ENCODE peak calls at places on chromosomes 13 and 19, in nine cellular contexts. N, B, L, R, W, Q, Y, Z and P are unnamed samples.
A peak's percentile ranks its signal among the peaks of the same experiment; 100 is the strongest.

GRCh38 chr19:23439623-23440022 is 44.4 kb upstream of the ZNF91 start:
- DNase-seq in Z (no peak), R (no peak), Y (no peak), N (no peak), W (no peak), L (no peak), B (peak; percentile 38), Q (no peak), P (no peak)

GRCh38 chr19:18440936-18441803 is 3.2 kb upstream of the ISYNA1 start:
- DNase-seq in R (no peak), B (no peak), Q (no peak), W (no peak), Z (no peak), L (no peak), N (no peak), Y (no peak), P (no peak)

GRCh38 chr13:59201836-59202235 is 961.9 kb downstream of the DIAPH3 start:
- DNase-seq in Q (no peak), N (no peak), W (no peak), Z (no peak), B (no peak), L (no peak), R (no peak), Y (no peak), P (no peak)

GRCh38 chr13:42539670-42540069 is 34.3 kb upstream of the TNFSF11 start:
- DNase-seq in B (no peak), Q (no peak), W (peak; percentile 52), R (no peak), Z (no peak), Y (no peak), L (no peak), N (no peak), P (no peak)

GRCh38 chr13:59774511-59774911 is 389.2 kb downstream of the DIAPH3 start:
- DNase-seq in B (no peak), Y (no peak), N (peak; percentile 30), W (peak; percentile 86), Q (peak; percentile 47), R (no peak), L (no peak), Z (no peak), P (no peak)

GRCh38 chr13:77309254-77309653 is 17.6 kb downstream of the MYCBP2 start:
- DNase-seq in L (no peak), W (no peak), B (no peak), Y (no peak), Q (no peak), R (no peak), N (no peak), Z (no peak), P (no peak)

GRCh38 chr13:109727251-109727650 is 59.1 kb downstream of the IRS2 start:
- DNase-seq in Q (no peak), N (no peak), W (no peak), Z (no peak), R (no peak), Y (no peak), B (no peak), L (no peak), P (no peak)

GRCh38 chr13:23707674-23708073 is 137.5 kb downstream of the TNFRSF19 start:
- DNase-seq in L (no peak), B (no peak), N (no peak), W (peak; percentile 42), R (peak; percentile 32), Q (no peak), Z (no peak), Y (peak; percentile 24), P (no peak)

GRCh38 chr13:35499131-35500051 is 22.9 kb upstream of the MAB21L1 start:
- DNase-seq in Y (no peak), W (no peak), Q (no peak), Z (no peak), L (peak; percentile 72), R (no peak), N (no peak), B (no peak), P (no peak)

GRCh38 chr19:45467456-45468158 is at the start of gene FOSB:
- DNase-seq in Y (peak; percentile 91), N (peak; percentile 95), L (peak; percentile 99), Z (peak; percentile 94), B (peak; percentile 93), W (peak; percentile 95), Q (peak; percentile 87), R (peak; percentile 98), P (peak; percentile 95)

GRCh38 chr19:1490311-1491113 is at the start of gene PCSK4:
- DNase-seq in L (peak; percentile 99), W (peak; percentile 99), Q (peak; percentile 98), Z (peak; percentile 99), R (peak; percentile 99), Y (peak; percentile 98), B (peak; percentile 98), N (peak; percentile 97), P (peak; percentile 99)

GRCh38 chr19:16025108-16026101 is 50.9 kb upstream of the TPM4 start:
- DNase-seq in N (no peak), W (peak; percentile 72), Q (peak; percentile 16), Z (no peak), Y (peak; percentile 56), B (peak; percentile 67), R (peak; percentile 32), L (no peak), P (no peak)

GRCh38 chr19:4199699-4200293 is 17.3 kb downstream of the ANKRD24 start:
- DNase-seq in Y (no peak), Z (no peak), W (no peak), L (no peak), B (peak; percentile 75), Q (no peak), N (no peak), R (no peak), P (no peak)

GRCh38 chr19:23283925-23284324 is 33.7 kb upstream of the ZNF724 start:
- DNase-seq in W (peak; percentile 52), Q (no peak), Y (peak; percentile 18), R (peak; percentile 76), N (no peak), Z (peak; percentile 26), L (peak; percentile 18), B (peak; percentile 81), P (peak; percentile 9)

GRCh38 chr13:35700661-35701060 is 224.2 kb upstream of the MAB21L1 start:
- DNase-seq in Q (no peak), W (peak; percentile 35), L (no peak), N (no peak), B (no peak), R (no peak), Y (no peak), Z (no peak), P (no peak)

GRCh38 chr19:55116232-55117062 is 990 bp downstream of the PPP1R12C start:
- DNase-seq in L (no peak), R (peak; percentile 43), N (no peak), W (peak; percentile 56), Z (peak; percentile 65), Y (no peak), B (no peak), Q (no peak), P (peak; percentile 77)

DNA sequence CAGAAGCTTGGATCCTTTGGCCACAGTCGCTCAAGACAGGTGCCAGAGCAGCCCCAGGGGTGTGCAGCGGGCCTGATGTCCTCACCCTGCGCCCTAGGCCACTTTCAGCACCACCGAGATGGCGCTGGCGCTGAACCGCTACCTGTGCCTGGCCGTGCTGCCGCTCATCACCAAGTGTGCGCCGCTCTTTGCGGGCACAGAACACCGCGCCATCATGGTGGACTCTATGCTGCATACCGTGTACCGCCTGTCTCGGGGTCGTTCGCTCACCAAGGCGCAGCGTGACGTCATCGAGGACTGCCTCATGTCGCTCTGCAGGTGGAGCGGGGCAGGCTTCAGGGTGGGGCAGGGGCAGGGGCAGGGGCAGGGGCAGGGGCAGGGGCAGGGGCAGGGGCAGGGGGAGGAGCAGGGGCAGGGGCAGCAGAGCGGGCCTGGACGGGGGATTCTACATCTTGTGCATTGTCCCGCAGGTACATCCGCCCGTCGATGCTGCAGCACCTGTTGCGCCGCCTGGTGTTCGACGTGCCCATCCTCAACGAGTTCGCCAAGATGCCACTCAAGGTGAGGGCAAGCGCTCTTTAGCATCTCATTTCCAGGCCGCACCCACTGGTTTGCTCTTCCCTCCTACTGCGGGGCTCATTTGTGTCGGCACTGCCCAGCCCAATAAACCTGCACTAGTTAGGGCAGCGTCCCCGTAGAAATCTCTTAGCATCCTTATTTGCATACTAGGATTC is 69.1 kb downstream of the RYR1 start:
- DNase-seq in R (no peak), N (no peak), W (no peak), Y (no peak), B (no peak), Q (no peak), Z (no peak), L (no peak), P (no peak)
- TF ChIP-seq CTCF in R (no peak), N (no peak), W (no peak), Y (no peak), B (no peak), Q (no peak), Z (no peak), L (no peak), P (no peak)

DNA sequence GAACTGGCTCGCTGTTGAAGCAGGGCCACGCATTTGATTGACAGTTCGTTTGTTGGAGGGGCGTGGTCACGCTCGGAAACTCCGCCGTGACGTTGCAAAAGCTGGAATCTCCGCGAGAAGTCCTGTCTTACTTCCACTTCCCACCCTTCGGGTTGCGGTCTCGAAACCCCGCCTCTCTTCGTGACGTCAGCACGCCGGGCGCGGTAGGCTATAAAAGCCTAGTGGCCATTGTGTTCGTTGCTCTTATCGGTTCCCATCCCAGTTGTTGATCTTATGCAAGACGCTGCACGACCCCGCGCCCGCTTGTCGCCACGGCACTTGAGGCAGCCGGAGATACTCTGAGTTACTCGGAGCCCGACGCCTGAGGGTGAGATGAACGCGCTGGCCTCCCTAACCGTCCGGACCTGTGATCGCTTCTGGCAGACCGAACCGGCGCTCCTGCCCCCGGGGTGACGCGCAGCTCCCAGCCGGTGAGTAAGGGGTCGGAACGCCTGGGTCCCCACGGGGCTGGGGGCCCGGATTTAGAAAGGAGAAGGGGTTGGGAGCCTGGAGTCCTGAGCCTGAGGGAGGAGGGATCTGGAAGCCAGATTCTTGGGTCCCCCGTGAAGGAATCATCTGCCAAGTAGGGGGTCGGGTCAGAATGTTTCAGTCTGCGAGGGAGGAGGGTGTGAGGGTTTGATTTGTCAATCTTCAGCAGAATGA is at the start of gene PPP1R15A:
- DNase-seq in Y (peak; percentile 96), R (peak; percentile 99), N (peak; percentile 96), Q (peak; percentile 96), B (peak; percentile 99), W (peak; percentile 98), Z (peak; percentile 97), L (peak; percentile 96), P (peak; percentile 99)
- TF ChIP-seq CTCF in Y (no peak), R (no peak), N (no peak), Q (no peak), B (no peak), W (no peak), Z (peak; percentile 20), L (no peak), P (peak; percentile 19)

GRCh38 chr19:14475251-14476073 is at the start of gene PTGER1:
- DNase-seq in Q (no peak), L (peak; percentile 34), R (no peak), W (no peak), N (no peak), B (peak; percentile 60), Z (no peak), Y (peak; percentile 21), P (no peak)
- TF ChIP-seq CTCF in Q (peak; percentile 53), L (peak; percentile 50), R (no peak), W (peak; percentile 53), N (no peak), B (no peak), Z (no peak), Y (peak; percentile 5), P (no peak)

GRCh38 chr13:71089105-71089504 is 777.9 kb downstream of the DACH1 start:
- DNase-seq in N (no peak), B (no peak), Q (no peak), Y (no peak), R (no peak), L (no peak), Z (peak; percentile 8), W (no peak), P (no peak)

GRCh38 chr13:71087432-71087831 is 779.6 kb downstream of the DACH1 start:
- DNase-seq in Z (no peak), R (no peak), Y (no peak), N (no peak), L (no peak), B (no peak), Q (no peak), W (no peak), P (no peak)

GRCh38 chr13:71087006-71087405 is 780.0 kb downstream of the DACH1 start:
- DNase-seq in Q (no peak), W (no peak), N (no peak), B (no peak), Y (no peak), L (no peak), R (no peak), Z (no peak), P (no peak)
- TF ChIP-seq CTCF in Q (no peak), W (no peak), N (no peak), B (no peak), Y (no peak), L (no peak), R (no peak), Z (no peak), P (no peak)